ENCODE peak calls at places on chromosome X, in four cellular contexts. T is stomach, D is ovary, R is DND-41. L is an unnamed sample. For H3K4me1, the result is how much of the 10 kb centered on the place peaks cover.

GRCh38 chrX:113260474-113260873 is 419.8 kb upstream of the AMOT start:
- DNase-seq in T (no peak), D (no peak), R (no peak), L (no peak)

GRCh38 chrX:5474282-5474681 is 754.4 kb downstream of the NLGN4X start:
- DNase-seq in D (no peak), R (no peak), T (no peak), L (no peak)

GRCh38 chrX:46628406-46629371 is 55.1 kb downstream of the CHST7 start:
- DNase-seq in R (no peak), T (no peak), D (peak), L (no peak)

GRCh38 chrX:154484255-154485149 is 1.9 kb downstream of the UBL4A start:
- DNase-seq in R (no peak), T (no peak), D (no peak), L (no peak)

GRCh38 chrX:47815901-47816845 is 20.5 kb upstream of the ZNF81 start:
- DNase-seq in R (no peak), D (no peak), T (no peak), L (no peak)

GRCh38 chrX:23822397-23822796 is 39.4 kb downstream of the SAT1 start:
- DNase-seq in R (no peak), D (no peak), T (no peak), L (no peak)

GRCh38 chrX:43809463-43809862 is 72.8 kb downstream of the MAOB start:
- DNase-seq in R (no peak), T (no peak), D (no peak), L (no peak)

GRCh38 chrX:10819973-10820372 is 199.6 kb upstream of the MID1 start:
- DNase-seq in R (no peak), D (no peak), T (no peak), L (no peak)

GRCh38 chrX:71911023-71911730 is 532 bp downstream of the NHSL2 start:
- DNase-seq in T (no peak), R (no peak), D (no peak), L (peak)

GRCh38 chrX:40952855-40953254 is 132.4 kb upstream of the USP9X start:
- DNase-seq in D (no peak), R (peak), T (no peak), L (no peak)

GRCh38 chrX:124086411-124086810 is 124.9 kb downstream of the STAG2 start:
- DNase-seq in R (no peak), D (no peak), T (no peak), L (no peak)

GRCh38 chrX:15849555-15849954 is 5.1 kb downstream of the AP1S2 start:
- DNase-seq in R (no peak), D (no peak), T (no peak), L (no peak)

GRCh38 chrX:154409222-154409871 is at the start of gene DNASE1L1:
- DNase-seq in D (no peak), T (peak), R (no peak), L (no peak)

GRCh38 chrX:39816871-39817731 is 280.7 kb downstream of the BCOR start:
- DNase-seq in R (peak), D (no peak), T (no peak), L (no peak)

GRCh38 chrX:40266490-40267333 is 169.0 kb upstream of the BCOR start:
- DNase-seq in D (peak), R (peak), T (peak), L (peak)

GRCh38 chrX:38426785-38427184 is 74.4 kb downstream of the OTC start:
- DNase-seq in R (no peak), T (no peak), D (no peak), L (no peak)

GRCh38 chrX:19747672-19748610 is 139.5 kb downstream of the SH3KBP1 start:
- DNase-seq in T (no peak), D (no peak), R (peak), L (peak)

GRCh38 chrX:106168107-106168506 is at the start of gene PWWP3B:
- DNase-seq in T (peak), D (peak), R (no peak), L (no peak)

DNA sequence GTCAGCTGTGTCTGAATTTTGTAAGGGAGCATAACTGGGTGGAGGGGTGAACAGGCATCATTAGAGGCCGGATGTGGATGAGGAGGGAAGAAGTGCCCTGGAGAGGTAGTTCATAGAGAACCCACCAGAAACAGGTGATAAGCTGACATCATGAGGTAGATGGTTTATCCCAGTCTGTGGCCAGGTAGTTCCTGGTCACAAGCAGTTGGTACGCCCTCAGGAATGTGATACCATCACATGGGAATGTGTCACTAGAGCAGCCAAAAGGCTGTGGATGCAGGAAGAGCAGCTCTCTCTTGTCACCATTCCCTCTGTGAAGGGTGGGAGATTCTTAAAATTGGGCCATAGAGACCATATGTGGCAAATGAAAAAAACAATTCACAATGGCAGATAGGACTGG is 21.9 kb downstream of the MSN start:
- DNase-seq in R (no peak), T (no peak), D (no peak), L (no peak)
- H3K4me1 ChIP-seq in R (half or more), T (under half), D (under half), L (half or more)

GRCh38 chrX:7233632-7234406 is 85.9 kb upstream of the PUDP start:
- DNase-seq in T (no peak), R (no peak), D (no peak), L (no peak)
- H3K27ac ChIP-seq in T (no peak), R (no peak), D (no peak), L (no peak)

GRCh38 chrX:52979568-52979967 is 21.2 kb upstream of the FAM156A start:
- DNase-seq in T (no peak), R (no peak), D (no peak), L (no peak)

GRCh38 chrX:52988985-52989917 is 30.9 kb upstream of the FAM156A start:
- DNase-seq in D (no peak), T (no peak), R (no peak), L (no peak)

GRCh38 chrX:52979993-52980392 is 21.7 kb upstream of the FAM156A start:
- DNase-seq in D (no peak), R (no peak), T (no peak), L (no peak)

DNA sequence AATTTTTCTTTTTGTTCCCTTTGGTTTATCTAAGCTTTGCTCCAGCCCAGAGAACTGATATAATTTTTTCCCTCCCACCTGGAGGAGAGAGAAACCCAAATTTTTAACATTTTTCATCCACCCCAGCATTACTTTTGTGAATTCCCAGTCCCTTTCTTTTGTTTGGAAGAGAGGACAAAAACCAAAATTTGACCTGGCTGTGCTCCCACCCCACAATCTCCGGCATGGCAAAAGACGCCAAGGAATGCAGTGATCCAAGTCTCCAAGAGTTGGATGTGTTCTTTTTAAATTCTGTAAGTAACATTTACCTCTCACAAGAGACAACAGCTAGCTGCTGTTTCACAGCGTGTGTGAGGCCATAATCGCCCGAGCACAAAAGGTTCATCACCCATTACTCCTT is 25.2 kb upstream of the FAM156A start:
- DNase-seq in T (no peak), D (no peak), R (no peak), L (no peak)
- H3K4me3 ChIP-seq in T (no peak), D (peak), R (no peak), L (no peak)

DNA sequence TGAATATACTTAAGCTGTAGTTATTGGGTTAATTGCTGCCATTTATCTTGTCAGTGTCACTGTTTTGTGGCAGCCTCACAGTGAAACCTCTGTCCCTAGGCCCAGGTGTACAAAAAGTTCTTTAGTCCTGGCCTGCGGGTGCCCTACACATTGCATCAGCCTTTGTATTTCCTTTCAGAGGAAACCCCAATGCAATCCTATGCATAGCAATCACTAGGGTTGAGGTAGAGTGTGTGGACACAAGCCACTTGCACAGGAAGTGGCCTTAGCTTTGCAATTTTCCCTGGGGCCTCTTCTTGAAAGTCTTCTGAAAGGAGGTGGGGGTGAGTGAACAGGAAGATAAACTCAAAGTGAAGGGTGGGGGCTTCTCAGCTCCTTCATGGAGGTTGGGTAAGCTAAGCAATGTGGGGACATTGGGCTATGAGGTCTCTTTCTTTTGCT is 27.8 kb downstream of the VSIG4 start:
- DNase-seq in D (no peak), T (peak), R (peak), L (no peak)
- H3K4me1 ChIP-seq in D (under half), T (under half), R (half or more), L (half or more)

DNA sequence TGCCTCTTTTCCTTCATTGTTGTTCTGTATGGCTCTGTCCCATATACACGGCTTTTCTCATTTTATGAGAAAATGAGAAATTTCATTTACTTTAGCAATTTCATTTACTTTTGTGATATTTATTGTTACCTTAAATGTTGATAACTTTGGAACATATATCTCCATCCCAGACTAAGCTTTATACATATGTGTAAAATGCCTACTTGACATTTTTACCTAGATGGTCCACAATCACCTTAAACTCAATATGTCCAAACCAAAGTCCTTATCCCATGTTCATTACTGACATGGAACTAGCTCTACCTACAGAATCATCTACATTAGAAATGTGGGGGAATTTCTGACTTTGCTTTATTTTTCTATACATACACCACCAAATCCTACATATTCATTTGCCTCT is 590.5 kb upstream of the CT83 start:
- DNase-seq in D (no peak), R (no peak), T (no peak), L (no peak)
- H3K27ac ChIP-seq in D (no peak), R (no peak), T (no peak), L (no peak)

GRCh38 chrX:49627030-49627777 is 28.4 kb downstream of the GAGE1 start:
- DNase-seq in D (no peak), T (no peak), R (no peak), L (peak)
- H3K4me3 ChIP-seq in D (no peak), T (no peak), R (no peak), L (no peak)

GRCh38 chrX:45017946-45018345 is 145.0 kb downstream of the KDM6A start:
- DNase-seq in D (no peak), R (no peak), T (no peak), L (no peak)

GRCh38 chrX:45024501-45024900 is 151.5 kb downstream of the KDM6A start:
- DNase-seq in T (no peak), D (no peak), R (no peak), L (no peak)

GRCh38 chrX:45022144-45022543 is 149.2 kb downstream of the KDM6A start:
- DNase-seq in R (no peak), T (no peak), D (no peak), L (no peak)
- H3K4me1 ChIP-seq in R (under half), T (under half), D (under half), L (under half)

DNA sequence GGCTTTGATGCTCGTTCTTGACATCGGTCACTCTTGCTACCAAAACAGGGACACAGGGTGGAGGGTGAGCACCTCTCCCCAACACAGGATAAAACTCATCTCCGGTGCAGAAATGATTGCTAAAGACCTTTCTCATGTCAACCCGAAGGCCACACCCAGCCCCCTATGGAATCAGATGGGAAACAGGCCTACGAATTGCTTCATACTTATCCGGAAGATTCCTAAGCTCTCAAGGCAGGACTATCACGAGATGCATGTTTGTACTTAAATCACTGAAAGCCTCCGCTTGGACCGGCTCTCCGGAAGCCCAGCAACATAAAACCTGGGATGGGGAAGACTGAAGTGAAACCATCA is 74.9 kb downstream of the MTMR1 start:
- DNase-seq in R (no peak), D (no peak), T (no peak), L (no peak)
- H3K27ac ChIP-seq in R (no peak), D (no peak), T (no peak), L (no peak)